ENCODE peak calls at places on chromosomes 11 and 22, in nine cellular contexts. W is A549, T is tibial artery, Q is lower lobe of right lung, H is epithelial cell of esophagus, Z is lower leg skin, P is fibroblast of lung, S is GM12865, X is H1. E is an unnamed sample.

GRCh38 chr11:105206633-105207032 is 67.1 kb upstream of the CARD18 start:
- DNase-seq in H (no peak), X (no peak), P (no peak), W (peak), Q (no peak), T (no peak), S (no peak), Z (no peak), E (no peak)

GRCh38 chr11:78451371-78452150 is 33.9 kb upstream of the GAB2 start:
- DNase-seq in Q (no peak), H (no peak), Z (no peak), W (no peak), T (no peak), X (no peak), S (no peak), P (no peak), E (no peak)

GRCh38 chr11:76208829-76209670 is 2.7 kb upstream of the WNT11 start:
- DNase-seq in P (peak), T (peak), Q (peak), H (peak), S (peak), Z (peak), W (peak), X (peak), E (peak)

GRCh38 chr11:33610903-33611302 is 89.7 kb downstream of the C11orf91 start:
- DNase-seq in H (no peak), Q (no peak), P (no peak), S (no peak), Z (no peak), X (no peak), W (no peak), T (no peak), E (no peak)

GRCh38 chr22:37387793-37388192 is 39.5 kb downstream of the ELFN2 start:
- DNase-seq in H (no peak), Q (no peak), X (no peak), P (no peak), T (no peak), W (no peak), S (no peak), Z (no peak), E (no peak)

GRCh38 chr11:44814881-44815592 is 88.3 kb downstream of the TSPAN18 start:
- DNase-seq in Q (no peak), W (no peak), X (no peak), H (peak), P (peak), Z (no peak), T (no peak), S (no peak), E (peak)

GRCh38 chr11:34208266-34209135 is 103.1 kb downstream of the NAT10 start:
- DNase-seq in W (peak), Z (no peak), T (no peak), S (no peak), H (peak), P (no peak), X (no peak), Q (no peak), E (no peak)

GRCh38 chr11:46197421-46197820 is 76.2 kb upstream of the PHF21A start:
- DNase-seq in W (no peak), P (no peak), Q (no peak), S (no peak), Z (no peak), T (no peak), X (no peak), H (no peak), E (no peak)

GRCh38 chr11:126870021-126870420 is 130.5 kb downstream of the KIRREL3 start:
- DNase-seq in T (no peak), S (no peak), W (no peak), H (no peak), X (no peak), P (no peak), Q (no peak), Z (no peak), E (no peak)

GRCh38 chr11:15903246-15903645 is 453.1 kb downstream of the SOX6 start:
- DNase-seq in H (peak), T (no peak), X (no peak), Q (no peak), Z (no peak), P (no peak), S (no peak), W (no peak), E (no peak)

GRCh38 chr11:68593441-68593840 is 90.9 kb upstream of the GAL start:
- DNase-seq in Z (no peak), Q (no peak), X (no peak), T (no peak), P (no peak), S (no peak), H (no peak), W (no peak), E (no peak)

GRCh38 chr11:70270104-70270876 is at the start of gene PPFIA1:
- DNase-seq in X (peak), Z (peak), T (peak), W (peak), H (peak), P (peak), S (peak), Q (peak), E (peak)

GRCh38 chr22:36323182-36323854 is 64.4 kb downstream of the MYH9 start:
- DNase-seq in W (no peak), P (peak), H (no peak), X (no peak), S (no peak), T (peak), Z (peak), Q (peak), E (peak)

GRCh38 chr11:68775951-68776388 is 24.6 kb upstream of the TESMIN start:
- DNase-seq in H (no peak), X (no peak), T (no peak), S (no peak), P (no peak), W (no peak), Z (no peak), Q (no peak), E (no peak)

GRCh38 chr11:16335236-16335962 is 20.9 kb downstream of the SOX6 start:
- DNase-seq in T (no peak), H (no peak), X (no peak), P (no peak), W (no peak), S (no peak), Q (no peak), Z (no peak), E (no peak)

GRCh38 chr22:19728271-19728670 is 4.9 kb downstream of the GP1BB start:
- DNase-seq in S (no peak), Q (no peak), X (no peak), W (no peak), H (no peak), Z (no peak), P (no peak), T (no peak), E (no peak)

GRCh38 chr22:39723463-39723862 is 152.9 kb downstream of the CACNA1I start:
- DNase-seq in Z (peak), X (no peak), W (no peak), S (no peak), P (no peak), T (no peak), Q (no peak), H (no peak), E (no peak)

GRCh38 chr22:22666307-22667091 is 22.1 kb downstream of the GGTLC2 start:
- DNase-seq in Z (peak), X (peak), P (peak), S (peak), W (peak), H (no peak), Q (peak), T (no peak), E (peak)

GRCh38 chr11:20357150-20357549 is 6.4 kb upstream of the HTATIP2 start:
- DNase-seq in T (no peak), X (no peak), W (no peak), S (no peak), Q (no peak), P (no peak), Z (no peak), H (no peak), E (no peak)

GRCh38 chr11:504053-504993 is 2.7 kb downstream of the RNH1 start:
- DNase-seq in X (no peak), H (peak), S (peak), T (peak), Z (peak), W (no peak), P (peak), Q (peak), E (peak)

GRCh38 chr11:47186076-47186936 is at the start of gene PACSIN3:
- DNase-seq in Q (peak), P (peak), W (peak), T (no peak), Z (no peak), S (peak), H (peak), X (peak), E (no peak)

GRCh38 chr11:123195182-123196059 is at the start of gene CLMP:
- DNase-seq in Q (no peak), W (no peak), H (no peak), T (peak), P (peak), X (peak), Z (peak), S (no peak), E (peak)

GRCh38 chr11:35845860-35846259 is 98.0 kb upstream of the LDLRAD3 start:
- DNase-seq in T (no peak), W (no peak), P (no peak), H (peak), X (no peak), S (no peak), Q (no peak), Z (no peak), E (no peak)

GRCh38 chr11:116697011-116697410 is 75.8 kb downstream of the BUD13 start:
- DNase-seq in T (no peak), S (no peak), Q (no peak), W (no peak), X (peak), P (no peak), Z (no peak), H (peak), E (no peak)

GRCh38 chr11:6646631-6647281 is 8.9 kb downstream of the DCHS1 start:
- DNase-seq in H (no peak), P (peak), Z (no peak), W (no peak), X (no peak), S (peak), Q (no peak), T (no peak), E (peak)

GRCh38 chr11:630871-631270 is 3.9 kb upstream of the SCT start:
- DNase-seq in W (no peak), Q (no peak), X (no peak), H (no peak), P (no peak), Z (no peak), S (peak), T (no peak), E (no peak)

GRCh38 chr11:111308140-111308539 is 9.8 kb downstream of the POU2AF3 start:
- DNase-seq in T (no peak), P (peak), H (no peak), Q (peak), S (no peak), Z (no peak), W (peak), X (no peak), E (no peak)

GRCh38 chr11:65182258-65183170 is 786 bp downstream of the CAPN1 start:
- DNase-seq in Z (peak), S (peak), X (no peak), Q (peak), H (peak), T (no peak), P (peak), W (peak), E (peak)

GRCh38 chr11:15901046-15901445 is 455.3 kb downstream of the SOX6 start:
- DNase-seq in T (no peak), H (no peak), X (no peak), Q (no peak), P (no peak), S (no peak), Z (no peak), W (no peak), E (no peak)

GRCh38 chr22:32080904-32081303 is 37.8 kb downstream of the SLC5A1 start:
- DNase-seq in S (peak), P (peak), Z (no peak), W (peak), Q (no peak), H (peak), X (no peak), T (no peak), E (peak)

GRCh38 chr11:106875013-106875412 is 143.3 kb downstream of the GUCY1A2 start:
- DNase-seq in H (peak), X (no peak), P (peak), Z (no peak), Q (no peak), T (no peak), W (no peak), S (no peak), E (no peak)

GRCh38 chr11:89442801-89443200 is 48.4 kb downstream of the NOX4 start:
- DNase-seq in H (no peak), S (no peak), Z (no peak), T (no peak), Q (no peak), P (no peak), W (no peak), X (no peak), E (no peak)

GRCh38 chr22:47036352-47036751 is 273.9 kb downstream of the TBC1D22A start:
- DNase-seq in W (no peak), Z (no peak), X (no peak), T (no peak), Q (peak), S (no peak), P (no peak), H (no peak), E (no peak)

GRCh38 chr22:47180796-47181195 is 418.3 kb downstream of the TBC1D22A start:
- DNase-seq in W (no peak), Z (no peak), H (no peak), X (no peak), P (no peak), Q (no peak), T (no peak), S (no peak), E (no peak)

DNA sequence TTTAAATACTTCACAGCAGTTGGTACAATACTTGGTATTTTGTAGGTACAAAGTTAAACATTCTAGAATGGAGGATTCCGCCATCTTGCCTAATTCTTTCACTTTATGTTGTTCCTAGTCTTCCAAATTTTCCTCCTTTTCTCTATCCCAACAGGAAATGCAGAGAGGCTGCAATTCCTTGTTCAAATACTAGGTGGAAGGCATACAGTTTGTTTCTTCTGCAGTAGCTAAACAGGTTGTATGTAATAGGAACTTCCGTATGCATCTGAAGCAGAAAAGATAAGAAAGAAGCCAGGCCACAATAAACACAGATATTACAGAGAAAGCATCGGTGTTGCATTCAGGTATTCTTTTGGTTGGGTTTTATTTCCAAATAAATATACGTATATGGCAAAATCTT is 186.4 kb upstream of the MTMR2 start:
- DNase-seq in Q (no peak), X (no peak), S (no peak), P (no peak), W (no peak), Z (no peak), H (no peak), T (no peak), E (no peak)
- TF ChIP-seq CTCF in Q (no peak), X (peak), S (no peak), P (no peak), W (no peak), Z (no peak), H (peak), T (no peak), E (no peak)

GRCh38 chr22:27181537-27181936 is 524.1 kb downstream of the MIAT start:
- DNase-seq in Z (no peak), H (no peak), P (no peak), W (no peak), X (no peak), Q (no peak), S (no peak), T (no peak), E (no peak)
- H3K4me3 ChIP-seq in Z (no peak), H (no peak), P (no peak), W (no peak), X (no peak), Q (no peak), S (no peak), T (no peak), E (no peak)

DNA sequence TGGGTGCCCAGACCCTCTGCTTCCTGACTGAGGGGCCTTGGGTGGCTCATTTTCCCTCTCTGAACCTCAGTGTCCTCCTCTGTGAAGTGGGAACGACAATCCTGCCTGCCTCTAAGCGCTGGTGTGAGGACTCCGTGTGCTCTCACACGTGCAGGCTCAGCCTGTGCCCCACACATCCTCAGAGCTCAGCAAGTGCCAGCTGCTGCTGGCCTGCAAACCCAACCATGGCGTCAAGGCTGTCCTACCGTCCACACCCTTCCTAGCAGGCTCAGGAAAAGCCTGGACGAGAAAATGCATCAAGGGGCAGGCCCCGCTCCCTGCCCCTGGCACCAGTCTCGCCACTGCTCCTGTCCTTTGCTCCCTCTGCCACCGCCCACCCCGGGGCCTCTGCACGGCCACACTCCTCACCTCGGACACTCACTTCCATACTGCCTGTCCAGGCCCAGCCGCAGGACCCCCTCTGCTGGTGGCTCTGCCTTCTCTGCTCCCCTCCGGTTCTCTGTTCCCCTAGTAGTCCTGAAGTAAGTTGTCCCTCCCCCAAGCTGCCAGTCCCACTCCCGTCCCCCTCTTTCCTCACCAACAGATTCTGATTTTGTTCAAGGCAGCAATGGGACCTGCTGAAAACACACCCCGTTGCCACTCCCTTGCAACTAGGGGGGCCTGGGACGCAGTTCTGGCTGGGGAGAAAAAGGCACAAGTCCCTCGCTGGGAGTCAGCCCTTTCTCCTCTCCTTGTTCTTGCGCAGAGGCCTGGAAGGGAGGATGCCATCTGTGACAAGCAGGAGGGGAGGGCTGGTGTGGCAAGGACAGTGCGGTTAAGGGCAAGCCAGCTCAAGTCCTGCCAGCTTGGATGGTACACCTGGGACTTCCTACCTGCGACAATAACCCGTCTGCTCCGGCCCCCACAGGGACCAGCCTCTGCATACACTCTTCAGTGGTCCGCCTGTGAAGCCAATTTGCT is 62.2 kb downstream of the ARFGAP3 start:
- DNase-seq in T (no peak), Z (peak), P (no peak), H (no peak), S (no peak), W (no peak), Q (no peak), X (no peak), E (peak)
- TF ChIP-seq CTCF in T (no peak), Z (no peak), P (peak), H (no peak), S (no peak), W (no peak), Q (peak), X (peak), E (peak)

GRCh38 chr11:61358566-61358965 is 3.1 kb downstream of the CYB561A3 start:
- DNase-seq in S (no peak), W (no peak), X (no peak), T (no peak), Q (no peak), Z (no peak), P (no peak), H (no peak), E (no peak)
- H3K4me3 ChIP-seq in S (no peak), W (no peak), X (no peak), T (no peak), Q (no peak), Z (no peak), P (no peak), H (no peak), E (no peak)

DNA sequence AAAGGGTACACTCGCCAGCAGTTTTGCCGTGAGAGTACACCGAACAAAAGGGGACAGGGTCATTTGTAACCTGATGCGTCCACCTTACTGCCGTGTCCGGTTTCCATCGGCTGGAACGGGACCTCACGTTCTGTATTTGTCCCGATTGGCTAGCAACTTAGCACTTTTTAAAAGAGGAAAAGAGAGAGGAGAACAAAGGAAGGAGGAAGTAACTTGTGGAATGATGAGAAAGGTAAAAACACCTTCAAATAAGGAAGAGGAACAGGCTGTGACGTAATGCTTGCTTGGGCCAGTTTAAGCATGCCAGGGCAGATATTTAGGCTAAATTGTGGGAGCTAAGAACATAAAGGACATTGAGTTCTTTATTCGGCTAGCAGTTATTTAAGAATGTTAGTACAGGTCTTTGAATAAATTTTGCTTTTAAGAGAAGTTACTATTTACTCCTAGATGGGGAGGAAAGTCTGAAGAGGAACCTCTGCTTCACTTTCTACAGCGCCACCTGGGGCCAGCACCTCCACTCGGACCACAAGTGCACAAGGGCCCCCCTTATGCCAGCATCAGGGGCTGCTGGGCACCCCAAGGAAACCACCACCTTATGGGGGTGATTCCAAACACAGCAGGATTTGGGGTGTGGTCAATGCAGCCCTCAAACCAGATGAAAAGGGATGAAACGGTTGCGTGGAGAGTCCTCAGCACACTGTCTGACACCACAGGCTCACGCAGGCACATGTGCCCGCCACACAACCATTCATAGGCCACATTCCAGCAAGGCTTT is 5.8 kb downstream of the ARSA start:
- DNase-seq in Z (no peak), S (peak), Q (no peak), H (peak), P (no peak), T (no peak), X (peak), W (no peak), E (no peak)
- TF ChIP-seq CTCF in Z (no peak), S (peak), Q (peak), H (peak), P (peak), T (no peak), X (peak), W (peak), E (no peak)

GRCh38 chr11:134046681-134047449 is 22.0 kb upstream of the JAM3 start:
- DNase-seq in Z (peak), W (no peak), X (no peak), Q (no peak), S (no peak), T (peak), P (no peak), H (no peak), E (no peak)
- H3K4me3 ChIP-seq in Z (no peak), W (no peak), X (no peak), Q (no peak), S (no peak), T (peak), P (peak), H (no peak), E (peak)

E was measured in AG10803.